ENCODE peak calls at places on chromosomes 1 and 21, in six cellular contexts. One of them, this sample, is unnamed.

GRCh38 chr1:62953643-62954042 is 169.7 kb downstream of the ATG4C start:
- DNase-seq in stimulated activated CD8-positive, alpha-beta memory T cell treated with anti-CD3 and anti-CD28 coated beads, Interleukin-12 subunit alpha, Interleukin-12 subunit beta, amount 100 ng/mL, for 4 hours: no peak
- DNase-seq in T-cell: no peak
- DNase-seq in T-helper 2 cell: no peak
- DNase-seq in ELF-1: no peak
- DNase-seq in esophagus muscularis mucosa: peak
- DNase-seq in this sample: no peak

GRCh38 chr21:25107708-25108107 is 499.6 kb downstream of the MRPL39 start:
- DNase-seq in stimulated activated CD8-positive, alpha-beta memory T cell treated with anti-CD3 and anti-CD28 coated beads, Interleukin-12 subunit alpha, Interleukin-12 subunit beta, amount 100 ng/mL, for 4 hours: no peak
- DNase-seq in T-cell: no peak
- DNase-seq in T-helper 2 cell: no peak
- DNase-seq in ELF-1: no peak
- DNase-seq in esophagus muscularis mucosa: no peak
- DNase-seq in this sample: no peak

GRCh38 chr21:37047079-37047478 is 25.8 kb downstream of the PIGP start:
- DNase-seq in stimulated activated CD8-positive, alpha-beta memory T cell treated with anti-CD3 and anti-CD28 coated beads, Interleukin-12 subunit alpha, Interleukin-12 subunit beta, amount 100 ng/mL, for 4 hours: no peak
- DNase-seq in T-cell: no peak
- DNase-seq in T-helper 2 cell: no peak
- DNase-seq in ELF-1: peak
- DNase-seq in esophagus muscularis mucosa: no peak
- DNase-seq in this sample: no peak

GRCh38 chr1:44040856-44041255 is 9.6 kb upstream of the SLC6A9 start:
- DNase-seq in stimulated activated CD8-positive, alpha-beta memory T cell treated with anti-CD3 and anti-CD28 coated beads, Interleukin-12 subunit alpha, Interleukin-12 subunit beta, amount 100 ng/mL, for 4 hours: no peak
- DNase-seq in T-cell: no peak
- DNase-seq in T-helper 2 cell: no peak
- DNase-seq in ELF-1: no peak
- DNase-seq in esophagus muscularis mucosa: no peak
- DNase-seq in this sample: no peak

GRCh38 chr1:212760126-212760823 is 31.3 kb downstream of the NSL1 start:
- DNase-seq in stimulated activated CD8-positive, alpha-beta memory T cell treated with anti-CD3 and anti-CD28 coated beads, Interleukin-12 subunit alpha, Interleukin-12 subunit beta, amount 100 ng/mL, for 4 hours: peak
- DNase-seq in T-cell: peak
- DNase-seq in T-helper 2 cell: peak
- DNase-seq in ELF-1: peak
- DNase-seq in esophagus muscularis mucosa: no peak
- DNase-seq in this sample: no peak

GRCh38 chr1:26697978-26698849 is 2.4 kb downstream of the ARID1A start:
- DNase-seq in stimulated activated CD8-positive, alpha-beta memory T cell treated with anti-CD3 and anti-CD28 coated beads, Interleukin-12 subunit alpha, Interleukin-12 subunit beta, amount 100 ng/mL, for 4 hours: peak
- DNase-seq in T-cell: peak
- DNase-seq in T-helper 2 cell: peak
- DNase-seq in ELF-1: peak
- DNase-seq in esophagus muscularis mucosa: no peak
- DNase-seq in this sample: peak

GRCh38 chr1:2136386-2136821 is 58.2 kb downstream of the FAAP20 start:
- DNase-seq in stimulated activated CD8-positive, alpha-beta memory T cell treated with anti-CD3 and anti-CD28 coated beads, Interleukin-12 subunit alpha, Interleukin-12 subunit beta, amount 100 ng/mL, for 4 hours: no peak
- DNase-seq in T-cell: no peak
- DNase-seq in T-helper 2 cell: no peak
- DNase-seq in ELF-1: no peak
- DNase-seq in esophagus muscularis mucosa: no peak
- DNase-seq in this sample: no peak

GRCh38 chr1:221102206-221102605 is 223.0 kb downstream of the HLX start:
- DNase-seq in stimulated activated CD8-positive, alpha-beta memory T cell treated with anti-CD3 and anti-CD28 coated beads, Interleukin-12 subunit alpha, Interleukin-12 subunit beta, amount 100 ng/mL, for 4 hours: no peak
- DNase-seq in T-cell: no peak
- DNase-seq in T-helper 2 cell: no peak
- DNase-seq in ELF-1: no peak
- DNase-seq in esophagus muscularis mucosa: no peak
- DNase-seq in this sample: no peak

GRCh38 chr1:212699104-212699838 is 369 bp downstream of the BATF3 start:
- DNase-seq in stimulated activated CD8-positive, alpha-beta memory T cell treated with anti-CD3 and anti-CD28 coated beads, Interleukin-12 subunit alpha, Interleukin-12 subunit beta, amount 100 ng/mL, for 4 hours: peak
- DNase-seq in T-cell: peak
- DNase-seq in T-helper 2 cell: peak
- DNase-seq in ELF-1: peak
- DNase-seq in esophagus muscularis mucosa: no peak
- DNase-seq in this sample: peak

GRCh38 chr1:94304553-94304952 is 67.2 kb upstream of the ARHGAP29 start:
- DNase-seq in stimulated activated CD8-positive, alpha-beta memory T cell treated with anti-CD3 and anti-CD28 coated beads, Interleukin-12 subunit alpha, Interleukin-12 subunit beta, amount 100 ng/mL, for 4 hours: no peak
- DNase-seq in T-cell: no peak
- DNase-seq in T-helper 2 cell: no peak
- DNase-seq in ELF-1: no peak
- DNase-seq in esophagus muscularis mucosa: no peak
- DNase-seq in this sample: no peak

GRCh38 chr1:111232134-111232533 is 4.6 kb downstream of the CHI3L2 start:
- DNase-seq in stimulated activated CD8-positive, alpha-beta memory T cell treated with anti-CD3 and anti-CD28 coated beads, Interleukin-12 subunit alpha, Interleukin-12 subunit beta, amount 100 ng/mL, for 4 hours: no peak
- DNase-seq in T-cell: no peak
- DNase-seq in T-helper 2 cell: no peak
- DNase-seq in ELF-1: no peak
- DNase-seq in esophagus muscularis mucosa: no peak
- DNase-seq in this sample: no peak

GRCh38 chr1:244319283-244320132 is 132.2 kb downstream of the ADSS2 start:
- DNase-seq in stimulated activated CD8-positive, alpha-beta memory T cell treated with anti-CD3 and anti-CD28 coated beads, Interleukin-12 subunit alpha, Interleukin-12 subunit beta, amount 100 ng/mL, for 4 hours: peak
- DNase-seq in T-cell: peak
- DNase-seq in T-helper 2 cell: peak
- DNase-seq in ELF-1: no peak
- DNase-seq in esophagus muscularis mucosa: no peak
- DNase-seq in this sample: no peak

GRCh38 chr1:55594701-55595100 is 379.5 kb upstream of the USP24 start:
- DNase-seq in stimulated activated CD8-positive, alpha-beta memory T cell treated with anti-CD3 and anti-CD28 coated beads, Interleukin-12 subunit alpha, Interleukin-12 subunit beta, amount 100 ng/mL, for 4 hours: no peak
- DNase-seq in T-cell: no peak
- DNase-seq in T-helper 2 cell: no peak
- DNase-seq in ELF-1: no peak
- DNase-seq in esophagus muscularis mucosa: peak
- DNase-seq in this sample: no peak

GRCh38 chr21:36087362-36088138 is 17.7 kb downstream of the CBR1 start:
- DNase-seq in stimulated activated CD8-positive, alpha-beta memory T cell treated with anti-CD3 and anti-CD28 coated beads, Interleukin-12 subunit alpha, Interleukin-12 subunit beta, amount 100 ng/mL, for 4 hours: no peak
- DNase-seq in T-cell: no peak
- DNase-seq in T-helper 2 cell: no peak
- DNase-seq in ELF-1: no peak
- DNase-seq in esophagus muscularis mucosa: no peak
- DNase-seq in this sample: no peak

GRCh38 chr1:15851251-15852035 is 3.9 kb downstream of the SPEN start:
- DNase-seq in stimulated activated CD8-positive, alpha-beta memory T cell treated with anti-CD3 and anti-CD28 coated beads, Interleukin-12 subunit alpha, Interleukin-12 subunit beta, amount 100 ng/mL, for 4 hours: no peak
- DNase-seq in T-cell: no peak
- DNase-seq in T-helper 2 cell: no peak
- DNase-seq in ELF-1: no peak
- DNase-seq in esophagus muscularis mucosa: no peak
- DNase-seq in this sample: no peak

GRCh38 chr1:5747428-5748285 is 244.6 kb downstream of the NPHP4 start:
- DNase-seq in stimulated activated CD8-positive, alpha-beta memory T cell treated with anti-CD3 and anti-CD28 coated beads, Interleukin-12 subunit alpha, Interleukin-12 subunit beta, amount 100 ng/mL, for 4 hours: no peak
- DNase-seq in T-cell: no peak
- DNase-seq in T-helper 2 cell: no peak
- DNase-seq in ELF-1: no peak
- DNase-seq in esophagus muscularis mucosa: no peak
- DNase-seq in this sample: no peak

GRCh38 chr1:221740260-221740830 is 1.5 kb downstream of the DUSP10 start:
- DNase-seq in stimulated activated CD8-positive, alpha-beta memory T cell treated with anti-CD3 and anti-CD28 coated beads, Interleukin-12 subunit alpha, Interleukin-12 subunit beta, amount 100 ng/mL, for 4 hours: no peak
- DNase-seq in T-cell: no peak
- DNase-seq in T-helper 2 cell: no peak
- DNase-seq in ELF-1: no peak
- DNase-seq in esophagus muscularis mucosa: peak
- DNase-seq in this sample: no peak

GRCh38 chr1:47262787-47263413 is 30.9 kb upstream of the TAL1 start:
- DNase-seq in stimulated activated CD8-positive, alpha-beta memory T cell treated with anti-CD3 and anti-CD28 coated beads, Interleukin-12 subunit alpha, Interleukin-12 subunit beta, amount 100 ng/mL, for 4 hours: no peak
- DNase-seq in T-cell: peak
- DNase-seq in T-helper 2 cell: peak
- DNase-seq in ELF-1: peak
- DNase-seq in esophagus muscularis mucosa: no peak
- DNase-seq in this sample: no peak

GRCh38 chr1:236734141-236734765 is 48.0 kb downstream of the ACTN2 start:
- DNase-seq in stimulated activated CD8-positive, alpha-beta memory T cell treated with anti-CD3 and anti-CD28 coated beads, Interleukin-12 subunit alpha, Interleukin-12 subunit beta, amount 100 ng/mL, for 4 hours: no peak
- DNase-seq in T-cell: no peak
- DNase-seq in T-helper 2 cell: peak
- DNase-seq in ELF-1: no peak
- DNase-seq in esophagus muscularis mucosa: no peak
- DNase-seq in this sample: no peak

GRCh38 chr1:179493323-179493722 is 82.4 kb downstream of the NPHS2 start:
- DNase-seq in stimulated activated CD8-positive, alpha-beta memory T cell treated with anti-CD3 and anti-CD28 coated beads, Interleukin-12 subunit alpha, Interleukin-12 subunit beta, amount 100 ng/mL, for 4 hours: no peak
- DNase-seq in T-cell: no peak
- DNase-seq in T-helper 2 cell: no peak
- DNase-seq in ELF-1: no peak
- DNase-seq in esophagus muscularis mucosa: no peak
- DNase-seq in this sample: no peak

GRCh38 chr1:19454265-19455198 is 30.8 kb downstream of the CAPZB start:
- DNase-seq in stimulated activated CD8-positive, alpha-beta memory T cell treated with anti-CD3 and anti-CD28 coated beads, Interleukin-12 subunit alpha, Interleukin-12 subunit beta, amount 100 ng/mL, for 4 hours: no peak
- DNase-seq in T-cell: no peak
- DNase-seq in T-helper 2 cell: peak
- DNase-seq in ELF-1: peak
- DNase-seq in esophagus muscularis mucosa: no peak
- DNase-seq in this sample: no peak

GRCh38 chr1:62392951-62393350 is 43.9 kb upstream of the USP1 start:
- DNase-seq in stimulated activated CD8-positive, alpha-beta memory T cell treated with anti-CD3 and anti-CD28 coated beads, Interleukin-12 subunit alpha, Interleukin-12 subunit beta, amount 100 ng/mL, for 4 hours: no peak
- DNase-seq in T-cell: no peak
- DNase-seq in T-helper 2 cell: no peak
- DNase-seq in ELF-1: no peak
- DNase-seq in esophagus muscularis mucosa: no peak
- DNase-seq in this sample: no peak

GRCh38 chr21:46550511-46550941 is 54.4 kb downstream of the S100B start:
- DNase-seq in stimulated activated CD8-positive, alpha-beta memory T cell treated with anti-CD3 and anti-CD28 coated beads, Interleukin-12 subunit alpha, Interleukin-12 subunit beta, amount 100 ng/mL, for 4 hours: no peak
- DNase-seq in T-cell: peak
- DNase-seq in T-helper 2 cell: peak
- DNase-seq in ELF-1: no peak
- DNase-seq in esophagus muscularis mucosa: peak
- DNase-seq in this sample: no peak

GRCh38 chr1:81151300-81151699 is 649.4 kb upstream of the ADGRL2 start:
- DNase-seq in stimulated activated CD8-positive, alpha-beta memory T cell treated with anti-CD3 and anti-CD28 coated beads, Interleukin-12 subunit alpha, Interleukin-12 subunit beta, amount 100 ng/mL, for 4 hours: no peak
- DNase-seq in T-cell: no peak
- DNase-seq in T-helper 2 cell: no peak
- DNase-seq in ELF-1: no peak
- DNase-seq in esophagus muscularis mucosa: no peak
- DNase-seq in this sample: no peak

GRCh38 chr1:61124691-61125090 is 42.3 kb downstream of the NFIA start:
- DNase-seq in stimulated activated CD8-positive, alpha-beta memory T cell treated with anti-CD3 and anti-CD28 coated beads, Interleukin-12 subunit alpha, Interleukin-12 subunit beta, amount 100 ng/mL, for 4 hours: no peak
- DNase-seq in T-cell: no peak
- DNase-seq in T-helper 2 cell: no peak
- DNase-seq in ELF-1: no peak
- DNase-seq in esophagus muscularis mucosa: no peak
- DNase-seq in this sample: no peak

This sample was measured in activated B cell treated with CpG ODN at 0.5 μM for 24 hours.